ENCODE peak calls at places on chromosomes 11 and 22, in four cellular contexts. P, E, F and N are unnamed samples.

GRCh38 chr11:123690490-123690889 is 36.1 kb upstream of the SCN3B start:
- DNase-seq in P (no peak), E (no peak), F (peak; percentile 60), N (no peak)

GRCh38 chr11:104713366-104713765 is 184.9 kb downstream of the CASP12 start:
- DNase-seq in P (no peak), E (no peak), F (no peak), N (no peak)

GRCh38 chr11:104134760-104135159 is 29.2 kb downstream of the PDGFD start:
- DNase-seq in P (no peak), E (no peak), F (peak; percentile 67), N (no peak)

GRCh38 chr22:19884161-19884953 is 29.7 kb upstream of the GNB1L start:
- DNase-seq in P (no peak), E (no peak), F (no peak), N (no peak)

GRCh38 chr11:106304274-106304673 is 226.8 kb downstream of the AASDHPPT start:
- DNase-seq in P (no peak), E (no peak), F (peak; percentile 76), N (no peak)

GRCh38 chr11:56705784-56706396 is 7.0 kb downstream of the OR9G1 start:
- DNase-seq in P (no peak), E (no peak), F (no peak), N (no peak)

GRCh38 chr11:14565845-14566244 is 45.7 kb upstream of the PSMA1 start:
- DNase-seq in P (no peak), E (no peak), F (no peak), N (no peak)

GRCh38 chr11:64400096-64400495 is 41.1 kb downstream of the RPS6KA4 start:
- DNase-seq in P (peak; percentile 62), E (no peak), F (peak; percentile 18), N (peak; percentile 76)

GRCh38 chr11:36688132-36688531 is 90.1 kb upstream of the RAG2 start:
- DNase-seq in P (no peak), E (no peak), F (no peak), N (no peak)

GRCh38 chr11:65045728-65046127 is 4.7 kb downstream of the SAC3D1 start:
- DNase-seq in P (no peak), E (no peak), F (no peak), N (no peak)

GRCh38 chr11:31500560-31500959 is 8.9 kb downstream of the IMMP1L start:
- DNase-seq in P (no peak), E (no peak), F (no peak), N (no peak)

GRCh38 chr11:83784419-83784818 is 498.3 kb upstream of the CCDC90B start:
- DNase-seq in P (no peak), E (no peak), F (no peak), N (no peak)

GRCh38 chr11:19332476-19332875 is 91.7 kb upstream of the E2F8 start:
- DNase-seq in P (no peak), E (no peak), F (no peak), N (no peak)

GRCh38 chr11:92225563-92226308 is 1.1 kb downstream of the FAT3 start:
- DNase-seq in P (no peak), E (no peak), F (no peak), N (no peak)

GRCh38 chr11:73439002-73439843 is 63.0 kb downstream of the RELT start:
- DNase-seq in P (no peak), E (no peak), F (no peak), N (no peak)

GRCh38 chr22:48438791-48439559 is 1388.7 kb downstream of the BRD1 start:
- DNase-seq in P (no peak), E (no peak), F (no peak), N (no peak)

GRCh38 chr11:37371346-37371970 is 773.4 kb upstream of the RAG2 start:
- DNase-seq in P (no peak), E (no peak), F (no peak), N (no peak)

GRCh38 chr11:11032072-11032471 is 174.2 kb upstream of the ZBED5 start:
- DNase-seq in P (no peak), E (no peak), F (no peak), N (no peak)

GRCh38 chr22:19648419-19648929 is 65.8 kb upstream of the SEPTIN5 start:
- DNase-seq in P (no peak), E (no peak), F (no peak), N (peak; percentile 19)

GRCh38 chr22:46942816-46943783 is 180.7 kb downstream of the TBC1D22A start:
- DNase-seq in P (no peak), E (no peak), F (no peak), N (no peak)